ENCODE peak calls at places on chromosomes 3 and 15, in four cellular contexts. O is nephron progenitor cell; T is WTC11; L is Jurkat, Clone E6-1. F is an unnamed sample.

GRCh38 chr3:159246385-159246784 is 444.5 kb downstream of the MFSD1 start:
- DNase-seq in L (no peak), T (no peak), O (no peak), F (no peak)

GRCh38 chr15:59294574-59294960 is 78.1 kb downstream of the MYO1E start:
- DNase-seq in T (no peak), L (no peak), O (no peak), F (no peak)

GRCh38 chr15:63699391-63699790 is 102.2 kb downstream of the FBXL22 start:
- DNase-seq in L (no peak), T (no peak), O (no peak), F (no peak)

GRCh38 chr3:9553021-9553948 is at the start of gene LHFPL4:
- DNase-seq in T (peak), L (no peak), O (peak), F (peak)

GRCh38 chr3:107260221-107260620 is 117.0 kb upstream of the CCDC54 start:
- DNase-seq in O (no peak), L (no peak), T (no peak), F (no peak)

GRCh38 chr3:158737987-158738615 is 5.8 kb upstream of the RARRES1 start:
- DNase-seq in O (no peak), L (no peak), T (no peak), F (no peak)

GRCh38 chr3:172607305-172608121 is 84.3 kb upstream of the TNFSF10 start:
- DNase-seq in T (no peak), O (no peak), L (no peak), F (no peak)

GRCh38 chr3:107899996-107900651 is 190.7 kb downstream of the CD47 start:
- DNase-seq in T (no peak), O (no peak), L (no peak), F (no peak)

GRCh38 chr3:117788086-117788485 is 1078.5 kb downstream of the TUSC7 start:
- DNase-seq in T (no peak), O (no peak), L (no peak), F (no peak)

GRCh38 chr3:55156851-55157650 is 229.2 kb upstream of the LRTM1 start:
- DNase-seq in L (no peak), T (no peak), O (no peak), F (no peak)

GRCh38 chr15:65862682-65863081 is 6.6 kb upstream of the RAB11A start:
- DNase-seq in O (peak), T (peak), L (peak), F (peak)

GRCh38 chr15:63517202-63517601 is 12.8 kb downstream of the USP3 start:
- DNase-seq in T (no peak), L (no peak), O (no peak), F (no peak)

GRCh38 chr3:83500422-83500821 is 1458.4 kb upstream of the CADM2 start:
- DNase-seq in L (no peak), T (no peak), O (no peak), F (no peak)

GRCh38 chr15:68729789-68730201 is 90.9 kb downstream of the ANP32A start:
- DNase-seq in O (no peak), L (no peak), T (no peak), F (no peak)

GRCh38 chr15:99104788-99105515 is at the start of gene SYNM:
- DNase-seq in O (peak), T (peak), L (no peak), F (peak)

GRCh38 chr3:47661121-47661752 is 82.6 kb upstream of the CSPG5 start:
- DNase-seq in L (no peak), T (no peak), O (no peak), F (peak)

GRCh38 chr3:32097768-32098167 is 8.7 kb upstream of the GPD1L start:
- DNase-seq in O (no peak), L (no peak), T (no peak), F (no peak)

GRCh38 chr3:63092545-63092944 is 185.6 kb upstream of the SYNPR start:
- DNase-seq in L (no peak), T (no peak), O (no peak), F (no peak)

GRCh38 chr15:62835351-62835750 is 207.2 kb upstream of the TPM1 start:
- DNase-seq in O (no peak), L (no peak), T (no peak), F (no peak)

GRCh38 chr3:107574650-107575049 is 51.9 kb downstream of the BBX start:
- DNase-seq in L (no peak), O (no peak), T (no peak), F (peak)

GRCh38 chr15:62619105-62619504 is 423.4 kb upstream of the TPM1 start:
- DNase-seq in T (no peak), O (no peak), L (no peak), F (no peak)

GRCh38 chr15:63353887-63354286 is 27.8 kb downstream of the CA12 start:
- DNase-seq in O (no peak), T (no peak), L (no peak), F (no peak)

GRCh38 chr3:11808231-11808630 is 38.5 kb downstream of the TAMM41 start:
- DNase-seq in O (no peak), L (no peak), T (no peak), F (no peak)

GRCh38 chr3:67653425-67654098 is 850 bp downstream of the SUCLG2 start:
- DNase-seq in T (no peak), O (no peak), L (peak), F (no peak)

GRCh38 chr3:128335621-128336296 is 130.9 kb downstream of the DNAJB8 start:
- DNase-seq in O (no peak), L (no peak), T (peak), F (no peak)

GRCh38 chr3:3851621-3852323 is 52.5 kb downstream of the LRRN1 start:
- DNase-seq in T (no peak), O (no peak), L (no peak), F (no peak)

GRCh38 chr15:82832601-82833209 is 23.3 kb downstream of the WHAMM start:
- DNase-seq in L (peak), O (no peak), T (no peak), F (no peak)

GRCh38 chr3:48432411-48433371 is 2.8 kb upstream of the PLXNB1 start:
- DNase-seq in O (no peak), L (no peak), T (peak), F (peak)

GRCh38 chr3:141326626-141327025 is 41.7 kb upstream of the ZBTB38 start:
- DNase-seq in T (no peak), O (no peak), L (no peak), F (no peak)

GRCh38 chr3:136277115-136277514 is 27.0 kb downstream of the PCCB start:
- DNase-seq in O (no peak), L (no peak), T (no peak), F (no peak)

GRCh38 chr3:173584834-173585831 is 187.6 kb downstream of the NLGN1 start:
- DNase-seq in O (peak), L (no peak), T (peak), F (peak)

GRCh38 chr3:170780471-170780870 is 89.5 kb downstream of the RPL22L1 start:
- DNase-seq in T (no peak), L (no peak), O (no peak), F (no peak)

GRCh38 chr15:57323806-57324589 is 52.3 kb upstream of the CGNL1 start:
- DNase-seq in L (peak), T (no peak), O (no peak), F (peak)

GRCh38 chr3:126005951-126006350 is 37.0 kb downstream of the ROPN1B start:
- DNase-seq in T (no peak), L (no peak), O (no peak), F (no peak)

GRCh38 chr3:69246612-69247011 is 124.2 kb upstream of the LMOD3 start:
- DNase-seq in T (no peak), L (no peak), O (no peak), F (no peak)

GRCh38 chr15:25171111-25171811 is 216.5 kb downstream of the SNRPN start:
- DNase-seq in T (peak), L (no peak), O (no peak), F (no peak)

F was measured in SK-N-SH.